ENCODE peak calls at places on chromosomes 2 and 18, in six cellular contexts. E is mesendoderm, H is neuronal stem cell, L is IMR-90, X is H1, O is trophoblast cell. K is an unnamed sample.

GRCh38 chr2:133787207-133787606 is 218.9 kb upstream of the NCKAP5 start:
- DNase-seq in L (peak), H (no peak), E (no peak), X (no peak), O (peak), K (no peak)

GRCh38 chr2:30233142-30233961 is 2.0 kb downstream of the LBH start:
- DNase-seq in E (peak), O (peak), H (no peak), L (no peak), X (no peak), K (no peak)

GRCh38 chr2:219530048-219530963 is 13.3 kb downstream of the CHPF start:
- DNase-seq in X (peak), L (peak), E (peak), O (peak), H (peak), K (peak)

GRCh38 chr2:133177196-133177595 is 391.1 kb downstream of the NCKAP5 start:
- DNase-seq in O (no peak), L (peak), E (no peak), X (no peak), H (no peak), K (no peak)

GRCh38 chr2:27353762-27354596 is 2.6 kb downstream of the GTF3C2 start:
- DNase-seq in O (no peak), L (peak), E (peak), X (no peak), H (no peak), K (peak)

GRCh38 chr2:171703574-171704347 is 16.5 kb downstream of the DYNC1I2 start:
- DNase-seq in E (peak), L (peak), X (no peak), O (peak), H (peak), K (peak)

GRCh38 chr2:179260224-179260623 is 4.4 kb downstream of the SESTD1 start:
- DNase-seq in O (no peak), H (no peak), X (no peak), L (no peak), E (no peak), K (no peak)

GRCh38 chr18:62776066-62776570 is 60.8 kb downstream of the PHLPP1 start:
- DNase-seq in E (no peak), H (no peak), X (no peak), L (no peak), O (no peak), K (no peak)

GRCh38 chr2:3581367-3582262 is 6.6 kb downstream of the RPS7 start:
- DNase-seq in H (no peak), E (no peak), O (no peak), X (no peak), L (no peak), K (no peak)

GRCh38 chr2:36568533-36569246 is 29.3 kb downstream of the FEZ2 start:
- DNase-seq in X (no peak), H (no peak), O (no peak), E (no peak), L (peak), K (peak)

GRCh38 chr2:159229476-159230144 is 56.9 kb downstream of the WDSUB1 start:
- DNase-seq in E (no peak), H (no peak), L (no peak), X (no peak), O (no peak), K (no peak)

GRCh38 chr2:180334514-180334913 is 327.4 kb upstream of the CWC22 start:
- DNase-seq in X (no peak), E (no peak), L (no peak), O (no peak), H (no peak), K (no peak)

GRCh38 chr2:62499430-62500060 is 6.5 kb downstream of the TMEM17 start:
- DNase-seq in H (no peak), E (no peak), L (no peak), O (no peak), X (no peak), K (no peak)

GRCh38 chr2:200730960-200731359 is 80.8 kb upstream of the BZW1 start:
- DNase-seq in O (no peak), X (no peak), E (no peak), L (no peak), H (no peak), K (no peak)

GRCh38 chr2:105425936-105426625 is 27.2 kb upstream of the FHL2 start:
- DNase-seq in X (no peak), L (no peak), H (no peak), O (no peak), E (no peak), K (no peak)

GRCh38 chr2:10811552-10811951 is 1.0 kb downstream of the PDIA6 start:
- DNase-seq in L (no peak), H (no peak), E (peak), O (peak), X (no peak), K (peak)

GRCh38 chr2:95022309-95023221 is 2.9 kb upstream of the MAL start:
- DNase-seq in H (peak), L (peak), X (peak), E (peak), O (peak), K (no peak)

GRCh38 chr2:217953531-217953932 is 49.3 kb downstream of the TNS1 start:
- DNase-seq in X (no peak), E (no peak), L (no peak), O (no peak), H (no peak), K (no peak)

GRCh38 chr2:101340141-101340541 is 31.6 kb upstream of the RNF149 start:
- DNase-seq in E (peak), L (peak), O (no peak), X (no peak), H (no peak), K (peak)

GRCh38 chr2:71528221-71528620 is 74.9 kb downstream of the DYSF start:
- DNase-seq in E (no peak), L (no peak), O (no peak), X (no peak), H (no peak), K (no peak)

GRCh38 chr2:39736593-39736992 is 42.5 kb downstream of the THUMPD2 start:
- DNase-seq in H (no peak), L (peak), X (no peak), E (no peak), O (peak), K (peak)

GRCh38 chr18:50282521-50283335 is 1.4 kb upstream of the MBD1 start:
- DNase-seq in L (no peak), X (no peak), H (no peak), O (no peak), E (no peak), K (no peak)

GRCh38 chr2:188028739-188029138 is 262.9 kb upstream of the GULP1 start:
- DNase-seq in E (peak), X (no peak), L (no peak), O (peak), H (no peak), K (no peak)

GRCh38 chr2:188032786-188033185 is 258.9 kb upstream of the GULP1 start:
- DNase-seq in O (no peak), X (no peak), E (peak), H (no peak), L (no peak), K (no peak)

DNA sequence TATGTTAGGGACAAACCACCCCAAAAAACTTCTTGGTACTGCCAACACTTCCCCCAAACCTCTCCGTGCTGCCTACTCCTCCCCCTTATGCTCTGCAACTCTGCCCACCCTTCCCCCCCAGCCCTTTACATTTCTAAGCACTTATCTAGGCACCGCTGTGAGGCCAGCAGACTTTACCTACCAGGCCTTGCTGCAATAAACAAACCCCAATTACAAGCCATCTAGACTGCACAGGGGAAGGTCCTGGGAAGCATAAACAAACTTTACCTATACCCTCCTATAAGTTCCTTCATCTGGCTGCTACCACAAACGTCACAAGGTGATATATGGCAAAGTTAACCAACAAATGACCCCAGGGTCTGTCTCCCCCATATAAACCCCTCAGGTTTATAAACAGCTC is 259.4 kb upstream of the GULP1 start:
- DNase-seq in L (no peak), E (peak), O (no peak), X (no peak), H (no peak), K (no peak)
- H2AK5ac ChIP-seq in L (no peak), E (peak), O (no peak), X (peak), H (no peak), K (no peak)

GRCh38 chr2:113278812-113279139 is at the start of gene PAX8:
- DNase-seq in H (no peak), E (no peak), L (no peak), X (no peak), O (no peak), K (no peak)
- H3K4me3 ChIP-seq in H (no peak), E (no peak), L (no peak), X (peak), O (no peak), K (peak)

DNA sequence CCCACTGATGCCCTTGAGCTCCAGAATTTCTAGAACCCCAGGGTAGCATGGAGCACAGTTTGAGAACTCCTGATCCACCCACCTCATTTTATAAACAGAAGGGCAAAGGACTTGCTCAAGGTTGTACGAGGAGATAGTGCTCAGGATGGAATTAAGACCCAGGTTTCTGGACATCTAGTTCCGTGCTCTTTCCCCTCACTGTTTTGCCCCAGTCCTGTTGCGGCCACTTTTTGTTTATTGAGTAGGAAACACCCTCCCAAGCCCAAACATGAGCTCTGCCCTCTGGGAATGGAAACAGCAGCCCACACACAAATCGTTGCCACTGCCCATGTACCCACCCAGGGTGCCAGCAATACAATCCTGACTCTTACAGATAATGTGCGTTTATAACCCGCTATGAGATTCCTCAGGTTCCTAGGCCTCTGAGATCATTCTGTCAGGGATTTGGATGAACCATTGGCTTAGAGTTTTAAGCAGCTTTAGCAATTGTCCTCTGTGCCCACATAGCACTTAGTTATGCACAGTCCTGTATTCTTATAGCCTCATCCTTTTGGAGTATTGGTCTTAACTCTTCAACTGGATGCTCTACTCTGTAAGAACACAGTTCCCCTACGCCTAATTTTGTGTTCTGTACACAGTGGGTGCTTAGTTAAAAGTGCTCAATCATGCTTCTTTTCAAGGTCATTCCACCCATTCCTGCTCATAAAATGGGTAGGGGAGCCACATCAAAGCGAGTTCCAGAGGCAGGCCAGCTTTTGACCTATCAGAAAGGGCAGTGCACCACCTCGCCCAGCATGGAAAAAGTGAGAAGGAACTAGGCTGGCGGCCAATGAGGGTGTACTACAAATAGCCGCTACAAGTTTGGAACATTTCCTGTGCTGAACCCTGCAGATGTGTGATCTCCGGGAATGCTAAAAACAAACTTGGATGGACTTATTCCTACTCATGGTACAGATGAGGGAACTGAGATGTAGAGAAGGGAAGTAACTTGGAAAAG is 60.3 kb upstream of the IGFBP2 start:
- DNase-seq in L (no peak), H (no peak), X (no peak), E (no peak), O (no peak), K (no peak)
- H2AK5ac ChIP-seq in L (no peak), H (no peak), X (no peak), E (no peak), O (no peak), K (no peak)

DNA sequence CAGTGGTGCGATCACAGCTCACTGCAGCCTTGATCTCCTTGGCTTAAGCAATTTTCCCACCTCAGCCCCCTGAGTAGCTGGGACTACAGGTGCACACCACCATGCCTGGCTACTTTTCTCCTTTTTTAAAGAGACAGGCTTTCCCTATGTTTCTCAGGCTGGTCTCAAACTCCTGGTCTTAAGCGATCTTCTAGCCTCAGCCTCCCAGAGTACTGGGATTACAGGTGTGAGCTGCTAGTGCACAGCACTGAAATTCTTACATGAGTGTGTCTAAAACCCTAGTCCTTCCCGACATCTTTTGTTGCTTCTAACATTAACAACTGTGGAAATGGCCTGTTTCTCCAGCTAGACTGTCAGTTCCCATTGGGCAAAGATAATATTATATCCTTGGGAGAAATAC is 2.9 kb downstream of the UGP2 start:
- DNase-seq in L (no peak), X (no peak), H (no peak), E (no peak), O (no peak), K (no peak)
- H3K4me3 ChIP-seq in L (no peak), X (peak), H (no peak), E (no peak), O (no peak), K (peak)

GRCh38 chr2:167862296-167862695 is 385.1 kb downstream of the STK39 start:
- DNase-seq in L (no peak), E (no peak), X (no peak), O (no peak), H (no peak), K (no peak)
- H2AK5ac ChIP-seq in L (no peak), E (no peak), X (peak), O (no peak), H (no peak), K (peak)

DNA sequence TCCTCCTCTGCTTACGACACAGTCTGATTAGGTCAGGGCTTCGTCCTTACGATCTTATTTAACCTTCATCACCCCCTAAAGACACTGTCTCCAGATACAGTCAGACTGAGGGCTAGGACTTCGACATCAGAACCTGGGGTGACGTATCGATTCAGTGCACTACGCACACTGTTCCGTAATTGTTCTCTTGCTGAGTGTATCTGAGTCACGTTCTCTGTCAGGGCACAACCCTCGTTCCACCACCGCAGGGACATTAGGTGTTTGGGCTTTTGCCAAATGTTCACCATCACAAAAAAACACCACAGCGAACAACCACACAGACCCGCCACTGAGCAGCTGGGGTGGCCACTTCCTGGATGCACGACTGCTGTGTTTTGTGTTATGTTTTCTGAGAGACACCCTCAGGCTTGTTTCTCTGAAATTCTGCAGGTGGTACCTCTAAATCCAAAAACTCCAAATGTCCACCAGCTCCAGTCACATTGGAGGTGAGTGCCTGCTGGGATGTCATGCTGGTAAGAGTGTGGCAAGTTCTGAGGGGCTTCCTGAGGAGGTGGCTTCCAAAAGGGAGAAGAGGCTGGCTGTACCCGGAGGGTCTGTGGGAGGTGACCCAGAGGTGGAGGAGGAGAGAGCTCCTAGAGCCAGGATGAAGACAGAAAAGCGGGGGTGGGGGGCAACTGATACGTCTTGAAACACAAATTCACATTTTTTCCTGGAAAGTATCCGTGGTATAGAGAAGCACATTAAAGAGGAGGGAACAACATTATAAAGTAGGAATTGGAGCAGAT is 66.6 kb downstream of the ADNP2 start:
- DNase-seq in O (peak), X (no peak), L (no peak), H (no peak), E (no peak), K (no peak)
- H3K4me3 ChIP-seq in O (no peak), X (no peak), L (no peak), H (no peak), E (no peak), K (no peak)

GRCh38 chr2:196515041-196515440 is 124.5 kb upstream of the CCDC150 start:
- DNase-seq in E (no peak), O (no peak), X (no peak), L (no peak), H (no peak), K (no peak)

GRCh38 chr2:196513796-196514526 is 125.6 kb upstream of the CCDC150 start:
- DNase-seq in H (no peak), X (no peak), L (no peak), O (no peak), E (no peak), K (no peak)

GRCh38 chr2:196514641-196515040 is 124.9 kb upstream of the CCDC150 start:
- DNase-seq in O (no peak), E (no peak), L (no peak), H (no peak), X (no peak), K (no peak)

GRCh38 chr2:196510246-196510645 is 129.3 kb upstream of the CCDC150 start:
- DNase-seq in O (peak), X (no peak), E (no peak), H (no peak), L (no peak), K (no peak)

GRCh38 chr2:196511258-196511971 is 128.1 kb upstream of the CCDC150 start:
- DNase-seq in O (peak), H (no peak), L (no peak), X (no peak), E (no peak), K (no peak)
- H2AK5ac ChIP-seq in O (no peak), H (no peak), L (no peak), X (no peak), E (no peak), K (no peak)

DNA sequence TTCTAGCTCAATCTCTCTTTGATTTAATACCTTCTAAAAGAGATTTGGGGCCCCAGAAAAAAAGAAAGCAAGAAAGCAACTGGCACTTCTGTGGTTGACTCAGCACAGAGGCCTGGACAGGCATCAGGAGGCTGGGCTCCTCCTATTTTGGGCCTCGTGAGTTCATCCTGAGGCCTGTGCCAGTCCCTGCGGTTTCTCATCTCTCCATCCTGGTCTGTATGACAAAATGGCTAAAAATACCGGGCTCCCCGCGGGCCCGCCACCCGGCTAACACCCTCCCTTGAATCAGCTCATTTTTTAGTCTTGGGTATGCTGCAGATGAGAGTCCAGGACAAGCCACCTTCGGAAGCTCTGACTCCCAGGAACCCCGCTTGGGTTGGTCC is 62.3 kb upstream of the YWHAQ start:
- DNase-seq in L (peak), H (no peak), E (no peak), X (no peak), O (peak), K (peak)
- H3K4me3 ChIP-seq in L (no peak), H (no peak), E (no peak), X (no peak), O (no peak), K (no peak)

GRCh38 chr2:203062126-203062525 is 47.5 kb downstream of the NBEAL1 start:
- DNase-seq in O (peak), H (no peak), X (no peak), E (peak), L (peak), K (peak)
- H2AK5ac ChIP-seq in O (no peak), H (no peak), X (peak), E (no peak), L (no peak), K (peak)